ENCODE peak calls at places on chromosomes 13 and 19, in four cellular contexts. Y is neural progenitor cell, N is MM.1S, K is GM23248. E is an unnamed sample.

GRCh38 chr13:60463787-60464186 is 66.8 kb downstream of the TDRD3 start:
- DNase-seq in K (no peak), N (no peak), Y (no peak), E (no peak)

GRCh38 chr13:32205426-32206096 is 109.6 kb downstream of the ZAR1L start:
- DNase-seq in N (no peak), Y (no peak), K (no peak), E (no peak)

GRCh38 chr19:33634361-33635091 is 12.8 kb downstream of the CHST8 start:
- DNase-seq in Y (no peak), K (no peak), N (no peak), E (no peak)

GRCh38 chr19:45484273-45484945 is 12.4 kb downstream of the RTN2 start:
- DNase-seq in N (no peak), K (peak), Y (peak), E (no peak)

GRCh38 chr19:50835103-50835784 is 1.9 kb upstream of the KLK15 start:
- DNase-seq in K (peak), N (no peak), Y (no peak), E (no peak)

GRCh38 chr13:112990783-112991182 is 21.8 kb downstream of the MCF2L start:
- DNase-seq in N (peak), Y (peak), K (no peak), E (no peak)

GRCh38 chr19:13195678-13196077 is 45.5 kb downstream of the IER2 start:
- DNase-seq in N (peak), Y (peak), K (no peak), E (peak)

GRCh38 chr19:40718774-40719391 is 2.0 kb downstream of the ITPKC start:
- DNase-seq in N (no peak), Y (peak), K (peak), E (peak)

GRCh38 chr13:46778095-46778494 is 18.9 kb downstream of the ESD start:
- DNase-seq in N (no peak), K (peak), Y (no peak), E (no peak)

GRCh38 chr13:112955271-112955937 is 13.6 kb upstream of the MCF2L start:
- DNase-seq in N (no peak), Y (no peak), K (no peak), E (no peak)

GRCh38 chr19:55082023-55082851 is 6.6 kb downstream of the EPS8L1 start:
- DNase-seq in K (peak), N (no peak), Y (peak), E (peak)

GRCh38 chr19:1236566-1236965 is 1.2 kb downstream of the CBARP start:
- DNase-seq in K (peak), Y (peak), N (no peak), E (no peak)

GRCh38 chr19:38019427-38019724 is 112.4 kb downstream of the SIPA1L3 start:
- DNase-seq in K (no peak), Y (no peak), N (no peak), E (no peak)

GRCh38 chr19:3837922-3838321 is 30.9 kb downstream of the ZFR2 start:
- DNase-seq in N (no peak), Y (no peak), K (no peak), E (no peak)

GRCh38 chr13:59305896-59306295 is 857.8 kb downstream of the DIAPH3 start:
- DNase-seq in Y (no peak), N (no peak), K (no peak), E (no peak)

GRCh38 chr19:17370026-17370587 is 7.0 kb downstream of the PLVAP start:
- DNase-seq in Y (no peak), K (peak), N (peak), E (peak)

GRCh38 chr19:7673995-7674667 is 2.8 kb upstream of the MCEMP1 start:
- DNase-seq in N (peak), Y (peak), K (peak), E (peak)

GRCh38 chr13:108069521-108070210 is 145.7 kb downstream of the LIG4 start:
- DNase-seq in N (no peak), K (no peak), Y (no peak), E (no peak)

GRCh38 chr13:102172406-102172805 is 229.4 kb downstream of the FGF14 start:
- DNase-seq in K (no peak), N (no peak), Y (no peak), E (no peak)

GRCh38 chr13:110920038-110920437 is 5.2 kb upstream of the ANKRD10 start:
- DNase-seq in Y (no peak), K (no peak), N (no peak), E (no peak)

GRCh38 chr13:64453831-64454230 is 2776.3 kb downstream of the PCDH9 start:
- DNase-seq in N (no peak), Y (peak), K (no peak), E (no peak)

GRCh38 chr13:40057228-40057627 is 401.8 kb downstream of the COG6 start:
- DNase-seq in K (no peak), N (no peak), Y (no peak), E (no peak)

GRCh38 chr19:48417436-48417835 is 24.0 kb downstream of the GRIN2D start:
- DNase-seq in N (no peak), K (no peak), Y (no peak), E (no peak)
- H3K4me2 ChIP-seq in N (no peak), K (no peak), Y (no peak), E (no peak)

GRCh38 chr13:21338156-21338555 is 120.9 kb downstream of the ZDHHC20 start:
- DNase-seq in N (no peak), Y (peak), K (peak), E (no peak)

GRCh38 chr13:21328836-21329477 is 130.1 kb downstream of the ZDHHC20 start:
- DNase-seq in Y (no peak), N (no peak), K (no peak), E (no peak)

GRCh38 chr13:21330126-21330861 is 128.8 kb downstream of the ZDHHC20 start:
- DNase-seq in Y (no peak), K (no peak), N (peak), E (no peak)

GRCh38 chr13:21336609-21337008 is 122.5 kb downstream of the ZDHHC20 start:
- DNase-seq in K (peak), Y (peak), N (no peak), E (no peak)

DNA sequence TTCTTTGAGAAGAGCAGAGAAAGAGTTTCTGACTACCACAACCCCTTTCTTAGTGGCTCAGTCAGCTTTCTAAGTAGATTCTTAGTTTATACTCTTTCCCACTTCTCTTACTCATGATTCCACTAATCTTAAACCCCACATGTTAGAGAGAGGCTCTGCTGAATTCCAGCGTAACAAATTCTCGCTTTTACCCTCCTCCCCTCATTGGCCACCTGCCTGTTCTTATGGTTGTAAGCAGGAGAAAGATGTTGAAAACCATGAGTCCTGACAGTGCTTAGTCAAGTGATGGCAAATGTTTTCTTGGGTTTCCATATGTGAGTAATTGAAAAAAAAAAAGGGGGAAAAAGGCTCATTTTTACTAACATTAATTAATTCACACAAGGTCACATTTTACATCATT is 125.9 kb downstream of the ZDHHC20 start:
- DNase-seq in K (peak), N (no peak), Y (no peak), E (no peak)
- TF ChIP-seq EZH2phosphoT487 in K (no peak), N (no peak), Y (no peak), E (no peak)

GRCh38 chr13:98549006-98549727 is 27.7 kb downstream of the STK24 start:
- DNase-seq in Y (no peak), K (peak), N (no peak), E (no peak)
- H3K4me2 ChIP-seq in Y (no peak), K (peak), N (no peak), E (no peak)

DNA sequence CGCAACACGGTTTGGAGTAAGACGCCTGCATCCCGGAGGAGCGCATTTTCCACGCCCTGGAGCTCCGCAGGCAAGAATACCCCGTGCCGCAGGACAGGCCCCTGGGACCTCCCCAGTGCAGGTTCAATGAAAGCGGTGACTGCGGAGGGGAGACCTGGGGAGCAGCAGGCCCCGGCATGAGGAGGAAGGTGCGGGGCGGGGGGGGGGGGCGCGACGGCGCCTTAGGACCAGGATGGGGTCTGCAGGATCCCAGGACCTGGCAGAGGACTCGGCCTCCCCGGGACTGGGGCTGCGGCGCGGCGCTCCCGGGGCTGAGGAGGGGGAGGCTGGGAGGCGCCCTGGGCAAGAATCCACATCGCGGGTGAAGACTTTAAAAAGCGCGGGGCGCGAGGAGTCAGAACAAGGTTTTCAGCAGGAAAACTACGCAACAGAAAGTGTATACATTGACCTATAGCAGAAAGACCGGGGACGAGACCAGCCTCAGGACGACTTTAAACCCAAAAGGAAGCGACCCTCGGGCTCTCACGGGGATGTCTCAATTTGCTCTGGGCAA is 428 bp downstream of the ZNF611 start:
- DNase-seq in N (no peak), Y (peak), K (peak), E (no peak)
- TF ChIP-seq EZH2phosphoT487 in N (no peak), Y (peak), K (no peak), E (no peak)

GRCh38 chr13:21733475-21734311 is 62.8 kb downstream of the FGF9 start:
- DNase-seq in K (no peak), Y (peak), N (no peak), E (no peak)
- H3K4me2 ChIP-seq in K (no peak), Y (peak), N (no peak), E (no peak)

GRCh38 chr19:15427350-15427700 is 8.5 kb upstream of the AKAP8L start:
- DNase-seq in Y (no peak), N (no peak), K (no peak), E (no peak)
- TF ChIP-seq EZH2phosphoT487 in Y (no peak), N (no peak), K (no peak), E (no peak)

GRCh38 chr13:83215627-83216026 is 666.6 kb downstream of the SLITRK1 start:
- DNase-seq in K (peak), N (no peak), Y (no peak), E (no peak)
- H3K4me2 ChIP-seq in K (peak), N (no peak), Y (no peak), E (no peak)

GRCh38 chr13:48334534-48335127 is 31.1 kb downstream of the RB1 start:
- DNase-seq in Y (peak), N (peak), K (peak), E (peak)

DNA sequence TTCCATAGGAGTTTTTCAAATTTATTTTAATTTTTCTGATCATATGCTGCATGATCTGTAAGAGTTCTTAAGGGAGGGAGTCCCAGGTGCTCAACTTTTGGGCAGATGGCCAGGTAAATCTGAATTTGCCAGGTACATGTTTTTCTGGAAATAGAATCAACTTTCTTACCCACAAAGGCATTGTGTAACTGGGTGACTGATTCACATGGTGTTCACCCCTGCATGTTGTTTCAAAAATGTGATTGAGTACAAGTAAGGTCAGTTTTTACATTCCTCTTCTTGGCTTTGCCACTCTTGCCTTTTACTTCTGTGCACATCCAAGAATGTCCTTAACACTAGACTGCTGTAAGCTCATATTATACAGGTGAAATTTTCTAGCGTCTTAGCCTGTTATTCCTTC is 30.4 kb downstream of the RB1 start:
- DNase-seq in N (no peak), K (peak), Y (no peak), E (no peak)
- TF ChIP-seq EZH2phosphoT487 in N (no peak), K (no peak), Y (no peak), E (no peak)

GRCh38 chr19:53881482-53882390 is at the start of gene PRKCG:
- DNase-seq in Y (peak), K (peak), N (no peak), E (no peak)

GRCh38 chr19:53884256-53884655 is 2.3 kb downstream of the PRKCG start:
- DNase-seq in Y (no peak), K (no peak), N (no peak), E (no peak)

GRCh38 chr19:53883741-53884140 is 1.7 kb downstream of the PRKCG start:
- DNase-seq in N (no peak), Y (no peak), K (no peak), E (no peak)

GRCh38 chr19:53882391-53883050 is 524 bp downstream of the PRKCG start:
- DNase-seq in N (no peak), K (no peak), Y (no peak), E (no peak)

GRCh38 chr19:53883231-53883661 is 1.2 kb downstream of the PRKCG start:
- DNase-seq in K (no peak), N (no peak), Y (peak), E (no peak)
- H3K4me2 ChIP-seq in K (no peak), N (no peak), Y (peak), E (no peak)

DNA sequence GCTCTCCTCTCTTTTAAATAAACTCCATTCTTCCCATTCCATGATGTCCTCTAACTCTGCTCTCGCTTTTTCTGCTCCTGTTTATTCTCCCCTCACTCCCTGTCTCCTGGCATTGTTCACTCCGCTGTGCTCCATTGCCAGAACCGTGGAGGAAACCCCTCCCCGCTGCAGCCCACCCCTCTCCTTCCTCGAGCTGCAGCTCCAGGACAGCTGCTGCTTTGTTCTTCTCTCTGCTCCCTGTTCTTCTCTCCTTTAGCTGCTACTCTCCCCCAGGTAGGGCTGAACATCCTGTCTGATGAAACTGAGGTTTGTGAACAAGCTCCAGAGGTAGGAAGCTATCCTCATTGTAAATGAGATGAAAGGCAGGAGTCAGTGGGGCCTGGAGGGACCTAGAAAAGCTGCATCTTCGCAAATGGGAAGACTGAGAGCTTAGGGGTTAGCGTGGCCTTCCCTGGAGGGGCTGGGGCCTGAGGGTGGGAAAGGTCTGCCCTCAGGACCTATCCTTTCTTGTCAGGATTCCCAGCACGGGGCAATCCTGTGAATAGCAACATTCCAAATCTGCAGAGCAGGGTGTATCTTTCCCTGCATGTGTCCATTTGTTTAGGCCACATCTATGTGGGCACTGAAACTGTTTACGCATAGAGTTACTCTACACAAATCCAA is 243.7 kb downstream of the DNAJC15 start:
- DNase-seq in K (no peak), N (no peak), Y (peak), E (no peak)
- TF ChIP-seq EZH2phosphoT487 in K (no peak), N (no peak), Y (no peak), E (no peak)

E was measured in OCI-LY7.